ENCODE peak calls at places on chromosomes 11 and 22, in eight cellular contexts. A is neural crest cell, S is tibial artery, U is epithelial cell of esophagus, M is tibial nerve, O is heart left ventricle, J is left lung, Q is upper lobe of right lung. Z is an unnamed sample.

GRCh38 chr22:23268139-23268712 is 87.9 kb downstream of the BCR start:
- DNase-seq in A (no peak), S (no peak), U (no peak), M (no peak), O (no peak), J (no peak), Q (no peak), Z (no peak)

GRCh38 chr11:72244317-72245231 is 598 bp upstream of the PHOX2A start:
- DNase-seq in A (no peak), S (no peak), U (no peak), M (no peak), O (no peak), J (no peak), Q (peak), Z (no peak)

GRCh38 chr11:58788355-58789023 is 56.0 kb downstream of the GLYATL2 start:
- DNase-seq in A (peak), S (no peak), U (peak), M (no peak), O (no peak), J (no peak), Q (no peak), Z (no peak)

GRCh38 chr11:27696961-27697360 is 3.3 kb downstream of the BDNF start:
- DNase-seq in A (no peak), S (no peak), U (peak), M (no peak), O (no peak), J (no peak), Q (no peak), Z (no peak)

GRCh38 chr11:111765320-111765983 is 737 bp downstream of the PPP2R1B start:
- DNase-seq in A (no peak), S (no peak), U (peak), M (peak), O (no peak), J (peak), Q (no peak), Z (no peak)

GRCh38 chr11:71437879-71438278 is 10.3 kb downstream of the DHCR7 start:
- DNase-seq in A (no peak), S (no peak), U (no peak), M (no peak), O (no peak), J (no peak), Q (no peak), Z (no peak)

GRCh38 chr11:16925495-16926065 is 88.6 kb downstream of the PLEKHA7 start:
- DNase-seq in A (peak), S (no peak), U (peak), M (no peak), O (peak), J (peak), Q (peak), Z (no peak)

GRCh38 chr11:115724709-115725108 is 220.5 kb upstream of the CADM1 start:
- DNase-seq in A (no peak), S (no peak), U (no peak), M (no peak), O (no peak), J (no peak), Q (no peak), Z (no peak)

GRCh38 chr11:84854498-84854880 is 772.7 kb downstream of the DLG2 start:
- DNase-seq in A (no peak), S (no peak), U (peak), M (no peak), O (no peak), J (no peak), Q (no peak), Z (no peak)

GRCh38 chr22:25051983-25052710 is 99.6 kb downstream of the KIAA1671 start:
- DNase-seq in A (no peak), S (no peak), U (no peak), M (no peak), O (no peak), J (no peak), Q (no peak), Z (no peak)

GRCh38 chr11:132072880-132073213 is 702.4 kb downstream of the NTM start:
- DNase-seq in A (no peak), S (no peak), U (peak), M (no peak), O (no peak), J (no peak), Q (no peak), Z (no peak)

GRCh38 chr11:65045728-65046127 is 4.7 kb downstream of the SAC3D1 start:
- DNase-seq in A (no peak), S (no peak), U (no peak), M (no peak), O (no peak), J (peak), Q (no peak), Z (no peak)

GRCh38 chr11:69938206-69938605 is 119.0 kb upstream of the FGF3 start:
- DNase-seq in A (no peak), S (no peak), U (no peak), M (no peak), O (no peak), J (peak), Q (peak), Z (no peak)

GRCh38 chr11:13010737-13011342 is 1.7 kb downstream of the RASSF10 start:
- DNase-seq in A (peak), S (no peak), U (peak), M (no peak), O (peak), J (peak), Q (peak), Z (no peak)

GRCh38 chr11:69525516-69526452 is 44.3 kb downstream of the LINC01488 start:
- DNase-seq in A (no peak), S (no peak), U (no peak), M (no peak), O (no peak), J (no peak), Q (peak), Z (no peak)

GRCh38 chr11:120629407-120629806 is 117.9 kb downstream of the GRIK4 start:
- DNase-seq in A (no peak), S (no peak), U (no peak), M (no peak), O (peak), J (no peak), Q (no peak), Z (no peak)

GRCh38 chr11:119493712-119494111 is 70.7 kb upstream of the THY1 start:
- DNase-seq in A (no peak), S (no peak), U (peak), M (no peak), O (no peak), J (no peak), Q (no peak), Z (no peak)

GRCh38 chr22:31583861-31584485 is 78.0 kb downstream of the PISD start:
- DNase-seq in A (no peak), S (no peak), U (no peak), M (no peak), O (no peak), J (no peak), Q (no peak), Z (no peak)

GRCh38 chr11:62069374-62069773 is 54.4 kb upstream of the INCENP start:
- DNase-seq in A (no peak), S (no peak), U (no peak), M (no peak), O (no peak), J (no peak), Q (peak), Z (no peak)

GRCh38 chr22:20117656-20118571 is 888 bp upstream of the TRMT2A start:
- DNase-seq in A (no peak), S (no peak), U (peak), M (no peak), O (peak), J (peak), Q (peak), Z (peak)

GRCh38 chr11:819943-820649 is 1.4 kb downstream of the PNPLA2 start:
- DNase-seq in A (no peak), S (peak), U (peak), M (peak), O (peak), J (peak), Q (peak), Z (peak)

GRCh38 chr11:93936416-93936815 is 84.7 kb upstream of the HEPHL1 start:
- DNase-seq in A (no peak), S (no peak), U (no peak), M (no peak), O (no peak), J (no peak), Q (no peak), Z (no peak)
- TF ChIP-seq CTCF in A (no peak), S (no peak), U (no peak), M (no peak), O (no peak), J (no peak), Q (no peak), Z (no peak)

GRCh38 chr22:47402876-47403525 is 640.6 kb downstream of the TBC1D22A start:
- DNase-seq in A (no peak), S (peak), U (no peak), M (no peak), O (no peak), J (no peak), Q (peak), Z (no peak)
- TF ChIP-seq CTCF in A (no peak), S (no peak), U (no peak), M (no peak), O (no peak), J (no peak), Q (no peak), Z (no peak)

DNA sequence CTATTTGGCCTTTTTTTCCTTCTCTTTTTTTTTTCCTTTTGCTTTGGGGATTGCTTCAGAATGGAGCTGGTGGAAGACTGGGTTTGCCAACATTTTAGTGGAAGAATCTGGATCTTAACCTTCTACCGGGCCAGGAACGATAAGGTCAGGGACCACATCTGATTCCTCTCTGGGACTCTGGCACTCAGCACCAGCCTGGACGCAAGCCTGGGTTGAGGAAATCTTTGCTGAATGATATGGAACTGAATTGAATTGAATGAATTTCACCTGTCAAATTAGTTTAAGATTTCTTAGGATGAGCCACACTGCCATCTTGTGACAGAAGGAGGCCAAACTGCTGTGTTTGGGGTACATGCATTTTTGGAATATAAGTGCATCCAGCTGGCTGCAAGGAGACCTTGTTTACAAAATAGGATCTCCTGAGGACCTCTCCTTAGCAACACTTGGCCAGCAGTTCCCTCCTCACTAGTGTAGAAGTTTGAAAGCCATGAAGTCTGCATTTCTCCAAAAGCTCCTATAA is 30.4 kb downstream of the TPBGL start:
- DNase-seq in A (no peak), S (no peak), U (peak), M (no peak), O (peak), J (no peak), Q (peak), Z (no peak)
- TF ChIP-seq CTCF in A (peak), S (no peak), U (peak), M (no peak), O (no peak), J (no peak), Q (no peak), Z (no peak)

GRCh38 chr22:27990451-27990840 is 71.4 kb upstream of the PITPNB start:
- DNase-seq in A (no peak), S (peak), U (no peak), M (no peak), O (peak), J (no peak), Q (no peak), Z (peak)

GRCh38 chr22:27992294-27993165 is 73.5 kb upstream of the PITPNB start:
- DNase-seq in A (no peak), S (peak), U (no peak), M (no peak), O (peak), J (no peak), Q (no peak), Z (peak)

GRCh38 chr22:27991586-27992293 is 72.7 kb upstream of the PITPNB start:
- DNase-seq in A (no peak), S (peak), U (no peak), M (no peak), O (peak), J (no peak), Q (no peak), Z (no peak)

GRCh38 chr22:27989758-27990450 is 70.8 kb upstream of the PITPNB start:
- DNase-seq in A (no peak), S (peak), U (no peak), M (no peak), O (peak), J (no peak), Q (no peak), Z (no peak)

DNA sequence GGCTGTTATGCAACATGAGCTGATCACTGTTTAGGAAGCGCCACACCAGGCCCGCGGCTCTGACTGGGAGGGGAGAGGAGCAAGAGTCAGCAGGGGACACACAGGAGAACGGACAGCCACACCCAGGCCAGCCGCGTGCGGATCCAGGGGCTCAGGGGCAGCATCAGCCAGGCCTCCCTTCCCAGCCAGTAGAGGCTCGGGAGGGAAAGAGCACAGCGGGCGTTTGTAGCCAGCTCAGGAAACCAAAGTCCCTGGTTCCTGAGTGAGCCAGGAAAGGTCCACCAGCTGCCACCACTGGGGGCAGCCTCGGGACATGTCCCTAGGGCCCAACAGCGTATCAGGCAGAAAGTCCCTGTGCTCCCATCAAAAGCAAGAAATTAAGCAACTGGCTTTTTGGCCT is 71.8 kb upstream of the PITPNB start:
- DNase-seq in A (peak), S (peak), U (peak), M (peak), O (peak), J (no peak), Q (no peak), Z (peak)
- TF ChIP-seq CTCF in A (peak), S (peak), U (peak), M (peak), O (peak), J (peak), Q (peak), Z (no peak)